ENCODE peak calls at places on chromosomes 16 and 17, in six cellular contexts. P is HepG2; Q is K562; V is right cardiac atrium; K is PC-3; Z is CD8-positive, alpha-beta T cell. X is an unnamed sample. For H3K4me1 and H3K27me3, the result is how much of the 10 kb centered on the place peaks cover.

GRCh38 chr17:10285896-10286295 is 86.9 kb downstream of the MYH13 start:
- ATAC-seq in Z (no peak), K (no peak), P (no peak), Q (no peak), V (no peak), X (no peak)

GRCh38 chr17:28925912-28926365 is 23.1 kb upstream of the DHRS13 start:
- ATAC-seq in V (no peak), Z (peak), P (no peak), K (peak), Q (peak), X (no peak)

GRCh38 chr17:43453331-43453812 is 30.4 kb upstream of the DHX8 start:
- ATAC-seq in P (no peak), Q (no peak), K (no peak), Z (no peak), V (no peak), X (no peak)

GRCh38 chr17:78670850-78671291 is 93.7 kb upstream of the DNAH17 start:
- ATAC-seq in K (no peak), P (no peak), Z (no peak), V (no peak), Q (no peak), X (no peak)

GRCh38 chr17:70668938-70669778 is 499.8 kb downstream of the KCNJ2 start:
- ATAC-seq in P (peak), Z (no peak), V (no peak), K (no peak), Q (no peak), X (no peak)

GRCh38 chr17:71902931-71903506 is 217.8 kb upstream of the SOX9 start:
- ATAC-seq in Q (no peak), K (no peak), P (no peak), V (no peak), Z (no peak), X (no peak)

GRCh38 chr16:30063278-30063892 is 2.2 kb upstream of the ALDOA start:
- ATAC-seq in V (no peak), K (no peak), Z (no peak), Q (no peak), P (no peak), X (no peak)

GRCh38 chr16:56807011-56807675 is 57.9 kb upstream of the SLC12A3 start:
- ATAC-seq in Q (no peak), Z (no peak), V (no peak), P (peak), K (peak), X (no peak)

GRCh38 chr17:29149431-29150064 is 30.6 kb downstream of the MYO18A start:
- ATAC-seq in Q (no peak), K (no peak), Z (no peak), P (no peak), V (no peak), X (no peak)

GRCh38 chr17:32461853-32462617 is 17.7 kb downstream of the PSMD11 start:
- ATAC-seq in V (peak), K (peak), P (peak), Q (peak), Z (peak), X (no peak)

GRCh38 chr16:50038756-50039529 is 13.9 kb downstream of the CNEP1R1 start:
- ATAC-seq in Q (peak), K (no peak), P (no peak), Z (no peak), V (peak), X (peak)

GRCh38 chr16:67246081-67246944 is 968 bp downstream of the FHOD1 start:
- ATAC-seq in Z (peak), P (peak), Q (peak), V (peak), K (peak), X (peak)

GRCh38 chr17:48972749-48973097 is 4.3 kb upstream of the GIP start:
- ATAC-seq in Z (no peak), P (peak), K (no peak), V (no peak), Q (no peak), X (no peak)

GRCh38 chr16:74264806-74265205 is 31.8 kb upstream of the PSMD7 start:
- ATAC-seq in K (no peak), Q (no peak), V (no peak), Z (no peak), P (no peak), X (no peak)

GRCh38 chr16:56675685-56676210 is 6.1 kb downstream of the MT1H start:
- ATAC-seq in P (no peak), Q (no peak), K (no peak), Z (peak), V (no peak), X (no peak)

GRCh38 chr16:24957887-24958286 is 57.3 kb downstream of the ARHGAP17 start:
- ATAC-seq in K (no peak), Q (no peak), P (no peak), V (no peak), Z (no peak), X (no peak)

GRCh38 chr16:56551796-56552738 is 12.8 kb upstream of the MT4 start:
- ATAC-seq in Q (no peak), P (peak), V (peak), K (peak), Z (no peak), X (no peak)

GRCh38 chr17:42547698-42548069 is 5.0 kb upstream of the HSD17B1 start:
- ATAC-seq in P (no peak), Q (no peak), V (peak), K (no peak), Z (no peak), X (no peak)

GRCh38 chr16:22685162-22685830 is 128.7 kb upstream of the HS3ST2 start:
- ATAC-seq in Q (no peak), P (no peak), K (no peak), V (peak), Z (no peak), X (peak)

GRCh38 chr17:7043195-7043543 is 723 bp downstream of the SLC16A11 start:
- ATAC-seq in Z (peak), Q (no peak), P (no peak), V (peak), K (no peak), X (peak)

GRCh38 chr16:66881014-66881417 is 701 bp downstream of the PDP2 start:
- ATAC-seq in P (peak), K (no peak), V (peak), Z (peak), Q (peak), X (no peak)

DNA sequence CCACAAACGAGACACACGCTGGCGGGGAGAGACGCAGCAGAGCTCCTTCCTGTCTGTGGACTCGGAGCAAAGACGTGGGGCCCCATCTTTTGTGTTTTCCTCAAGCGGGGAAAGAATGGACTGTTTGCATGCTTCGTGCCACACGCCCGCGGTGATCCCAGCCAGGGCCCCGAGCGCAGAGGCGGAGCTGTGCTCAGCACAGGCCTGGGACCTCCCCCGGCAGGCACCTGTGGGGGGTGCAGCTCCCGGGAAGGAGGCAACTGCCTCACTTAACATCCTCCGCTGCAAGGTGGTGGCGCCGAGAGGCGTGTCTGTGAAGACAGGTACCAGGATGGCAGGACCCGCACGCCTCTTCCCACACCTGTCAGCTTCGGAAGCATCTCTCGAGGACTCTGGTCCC is 19.2 kb downstream of the TRARG1 start:
- ATAC-seq in V (no peak), P (peak), Q (peak), K (no peak), Z (peak), X (no peak)
- H3K4me1 ChIP-seq in V (under half), P (under half), Q (under half), K (under half), Z (half or more), X (under half)

DNA sequence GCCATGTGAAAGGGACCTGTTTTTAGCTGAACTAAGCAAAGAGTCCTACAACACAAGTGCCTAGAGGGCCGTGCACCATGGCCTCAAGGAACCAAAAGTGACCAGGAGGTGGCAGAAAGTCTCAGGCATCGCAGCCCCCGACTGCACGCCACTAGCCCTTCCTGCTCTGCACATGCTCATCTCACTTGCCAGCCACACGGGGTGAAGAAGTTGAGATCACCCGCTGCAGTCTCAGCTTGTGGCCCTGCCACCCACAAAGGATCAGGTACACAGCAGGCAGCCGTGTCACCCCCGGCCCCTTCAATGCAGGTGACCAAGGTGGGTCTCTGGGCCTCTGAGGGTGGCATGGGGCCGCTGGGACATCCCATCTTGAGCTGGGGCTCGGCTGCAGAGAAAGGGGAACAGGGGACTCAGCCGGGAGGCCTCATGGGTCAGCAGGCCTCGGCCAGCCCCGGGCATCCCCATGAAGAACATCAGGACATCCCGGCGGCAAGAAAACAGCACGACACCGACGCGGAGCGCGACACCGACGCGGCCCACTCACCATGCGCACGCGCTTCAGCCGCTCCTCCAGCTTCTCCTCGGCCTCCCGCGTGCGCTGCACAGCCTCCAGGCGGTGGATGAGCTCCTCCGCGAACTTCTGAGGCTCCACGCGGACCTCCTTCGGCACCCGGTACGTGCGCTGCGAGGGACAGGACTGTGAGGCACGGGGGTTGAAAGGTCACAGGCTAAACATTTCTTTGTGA is 21.0 kb downstream of the PDIA2 start:
- ATAC-seq in P (peak), V (no peak), K (no peak), Z (peak), Q (peak), X (peak)
- H3K27ac ChIP-seq in P (no peak), V (no peak), K (no peak), Z (no peak), Q (no peak), X (no peak)

GRCh38 chr16:2954647-2955381 is 9.3 kb upstream of the KREMEN2 start:
- ATAC-seq in Q (no peak), K (no peak), V (no peak), Z (no peak), P (peak), X (no peak)
- H3K27me3 ChIP-seq in Q (under half), K (under half), V (under half), Z (under half), P (under half), X (half or more)

GRCh38 chr16:4443271-4443670 is 17.6 kb downstream of the DNAJA3 start:
- ATAC-seq in K (no peak), V (no peak), Q (no peak), Z (no peak), P (no peak), X (no peak)
- H3K4me1 ChIP-seq in K (under half), V (under half), Q (under half), Z (under half), P (under half), X (under half)

GRCh38 chr16:76190480-76190879 is 86.7 kb upstream of the CNTNAP4 start:
- ATAC-seq in Q (no peak), K (no peak), V (no peak), Z (no peak), P (no peak), X (no peak)

GRCh38 chr16:76197925-76198324 is 79.3 kb upstream of the CNTNAP4 start:
- ATAC-seq in P (no peak), Z (no peak), V (no peak), K (no peak), Q (no peak), X (no peak)

GRCh38 chr16:76195648-76196047 is 81.6 kb upstream of the CNTNAP4 start:
- ATAC-seq in V (no peak), P (no peak), K (no peak), Q (no peak), Z (no peak), X (no peak)

GRCh38 chr16:76193851-76194620 is 83.2 kb upstream of the CNTNAP4 start:
- ATAC-seq in P (no peak), V (no peak), Q (no peak), Z (no peak), K (no peak), X (peak)

DNA sequence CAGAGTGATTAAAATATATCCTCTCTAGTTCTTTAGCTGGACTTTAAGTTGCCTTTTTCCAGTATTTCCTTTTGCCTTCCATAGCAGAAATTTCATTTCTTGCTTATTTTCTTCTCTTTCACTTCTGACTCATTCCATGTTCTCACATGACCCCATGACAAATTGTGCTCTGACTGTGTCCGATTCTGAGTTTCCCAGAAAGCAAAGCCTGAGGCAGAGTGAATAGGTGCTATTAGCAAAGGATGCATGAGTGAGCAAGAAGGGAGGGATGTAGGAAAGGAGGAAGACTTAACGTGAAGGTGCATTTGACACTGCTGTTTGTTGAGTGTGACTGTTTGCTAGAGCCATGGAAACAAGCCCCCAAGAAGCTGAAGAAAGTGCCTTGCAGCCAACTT is 82.6 kb upstream of the CNTNAP4 start:
- ATAC-seq in V (peak), P (no peak), Q (no peak), K (no peak), Z (no peak), X (peak)
- H3K27ac ChIP-seq in V (no peak), P (no peak), Q (no peak), K (no peak), Z (no peak), X (peak)

GRCh38 chr17:81453049-81453448 is 57.8 kb downstream of the BAHCC1 start:
- ATAC-seq in V (no peak), P (no peak), K (no peak), Z (no peak), Q (no peak), X (no peak)
- H3K27me3 ChIP-seq in V (under half), P (under half), K (under half), Z (under half), Q (under half), X (under half)

GRCh38 chr16:4322121-4323035 is 6.5 kb downstream of the GLIS2 start:
- ATAC-seq in P (peak), Q (no peak), K (no peak), Z (no peak), V (no peak), X (no peak)

GRCh38 chr16:4320030-4320429 is 4.2 kb downstream of the GLIS2 start:
- ATAC-seq in K (no peak), Q (no peak), Z (no peak), P (no peak), V (no peak), X (no peak)

GRCh38 chr16:4320571-4321137 is 4.8 kb downstream of the GLIS2 start:
- ATAC-seq in K (no peak), P (no peak), V (no peak), Z (no peak), Q (no peak), X (no peak)

GRCh38 chr16:4323071-4323844 is 7.4 kb downstream of the GLIS2 start:
- ATAC-seq in P (peak), Q (no peak), K (peak), V (peak), Z (no peak), X (no peak)

DNA sequence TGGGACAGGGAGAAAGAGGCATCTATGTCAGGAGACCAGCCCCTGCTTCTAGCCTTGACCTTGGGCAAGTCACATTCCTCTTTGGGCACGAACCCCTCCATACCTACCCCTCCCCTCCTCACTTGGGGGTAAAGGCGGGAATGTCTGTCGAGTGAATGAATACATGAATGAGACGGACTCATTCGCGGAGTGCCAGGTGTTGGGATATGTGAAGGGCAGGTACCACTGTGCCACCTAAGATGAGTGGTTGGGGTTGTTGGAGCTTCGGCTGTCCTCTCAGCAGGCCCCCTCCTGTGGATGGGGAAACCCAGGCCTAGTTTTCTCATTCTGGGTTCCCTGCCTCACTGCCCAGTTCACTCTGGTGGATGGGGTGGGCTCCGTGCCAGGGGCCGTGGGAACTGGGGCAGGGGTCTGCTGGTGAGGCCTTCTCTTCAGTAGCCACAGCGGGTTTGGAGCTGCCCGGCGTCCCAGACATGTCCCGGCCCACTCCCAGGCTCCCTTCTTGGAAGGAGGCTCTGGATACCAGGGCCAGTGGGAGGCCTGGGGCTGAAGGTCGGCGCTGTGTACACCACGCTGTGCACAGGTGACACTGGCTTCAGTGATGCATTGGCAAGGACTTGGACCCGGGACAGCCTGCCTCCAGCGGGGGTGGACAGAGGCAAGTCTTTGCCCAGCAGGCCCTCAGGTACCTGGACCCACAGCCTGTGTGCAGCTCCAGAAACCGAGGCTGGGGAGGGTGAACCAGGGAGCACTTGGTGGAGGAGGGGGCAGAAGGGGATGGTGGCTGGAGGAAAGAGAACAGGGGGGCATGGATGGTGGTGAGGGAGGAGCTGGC is 5.6 kb downstream of the GLIS2 start:
- ATAC-seq in Q (no peak), K (no peak), P (peak), V (no peak), Z (no peak), X (no peak)
- H3K4me1 ChIP-seq in Q (half or more), K (under half), P (half or more), V (under half), Z (under half), X (under half)